ENCODE peak calls at places on chromosomes 16 and 17, in seven cellular contexts. One of them, this sample, is unnamed.
A peak's percentile ranks its signal among the peaks of the same experiment; 100 is the strongest.

GRCh38 chr17:80524150-80524712 is 20.4 kb upstream of the RPTOR start:
- DNase-seq in HFF-Myc: no peak
- DNase-seq in psoas muscle: no peak
- DNase-seq in omental fat pad: no peak
- DNase-seq in chondrocyte: no peak
- DNase-seq in RWPE1: no peak
- DNase-seq in GM10248: no peak
- DNase-seq in this sample: no peak

GRCh38 chr16:74487634-74488495 is 66.6 kb upstream of the CLEC18B start:
- DNase-seq in omental fat pad: no peak
- DNase-seq in RWPE1: no peak
- DNase-seq in HFF-Myc: no peak
- DNase-seq in GM10248: no peak
- DNase-seq in psoas muscle: no peak
- DNase-seq in chondrocyte: no peak
- DNase-seq in this sample: no peak

GRCh38 chr17:61492759-61493526 is 40.7 kb downstream of the TBX4 start:
- DNase-seq in RWPE1: no peak
- DNase-seq in psoas muscle: no peak
- DNase-seq in GM10248: no peak
- DNase-seq in omental fat pad: no peak
- DNase-seq in HFF-Myc: no peak
- DNase-seq in chondrocyte: no peak
- DNase-seq in this sample: peak; percentile 74

GRCh38 chr17:6913608-6914443 is 82.0 kb upstream of the ALOX12 start:
- DNase-seq in HFF-Myc: no peak
- DNase-seq in RWPE1: peak; percentile 70
- DNase-seq in omental fat pad: peak; percentile 77
- DNase-seq in psoas muscle: peak; percentile 83
- DNase-seq in GM10248: peak; percentile 69
- DNase-seq in chondrocyte: no peak
- DNase-seq in this sample: peak; percentile 3

GRCh38 chr16:88650749-88651275 is at the start of gene CYBA:
- DNase-seq in HFF-Myc: no peak
- DNase-seq in GM10248: peak; percentile 97
- DNase-seq in RWPE1: peak; percentile 68
- DNase-seq in psoas muscle: peak; percentile 85
- DNase-seq in chondrocyte: peak; percentile 94
- DNase-seq in omental fat pad: no peak
- DNase-seq in this sample: peak; percentile 48

GRCh38 chr17:38898812-38899348 is 26.5 kb upstream of the LASP1NB start:
- DNase-seq in RWPE1: no peak
- DNase-seq in HFF-Myc: no peak
- DNase-seq in chondrocyte: peak; percentile 75
- DNase-seq in GM10248: peak; percentile 95
- DNase-seq in omental fat pad: no peak
- DNase-seq in psoas muscle: peak; percentile 71
- DNase-seq in this sample: no peak

GRCh38 chr16:81254919-81255526 is 16.5 kb downstream of the BCO1 start:
- DNase-seq in omental fat pad: no peak
- DNase-seq in psoas muscle: no peak
- DNase-seq in RWPE1: no peak
- DNase-seq in HFF-Myc: no peak
- DNase-seq in chondrocyte: no peak
- DNase-seq in GM10248: no peak
- DNase-seq in this sample: no peak

GRCh38 chr16:26665166-26665939 is 401.4 kb upstream of the C16orf82 start:
- DNase-seq in omental fat pad: no peak
- DNase-seq in RWPE1: no peak
- DNase-seq in HFF-Myc: no peak
- DNase-seq in GM10248: no peak
- DNase-seq in psoas muscle: no peak
- DNase-seq in chondrocyte: no peak
- DNase-seq in this sample: no peak

GRCh38 chr17:68812876-68813584 is 142.2 kb downstream of the ABCA8 start:
- DNase-seq in omental fat pad: no peak
- DNase-seq in HFF-Myc: no peak
- DNase-seq in GM10248: no peak
- DNase-seq in RWPE1: no peak
- DNase-seq in chondrocyte: no peak
- DNase-seq in psoas muscle: no peak
- DNase-seq in this sample: no peak

GRCh38 chr16:30934827-30935557 is 11.6 kb downstream of the FBXL19 start:
- DNase-seq in GM10248: peak; percentile 48
- DNase-seq in RWPE1: no peak
- DNase-seq in chondrocyte: no peak
- DNase-seq in psoas muscle: peak; percentile 71
- DNase-seq in HFF-Myc: peak; percentile 37
- DNase-seq in omental fat pad: no peak
- DNase-seq in this sample: peak; percentile 52

GRCh38 chr16:49346459-49346858 is 27.1 kb upstream of the C16orf78 start:
- DNase-seq in psoas muscle: no peak
- DNase-seq in chondrocyte: no peak
- DNase-seq in RWPE1: no peak
- DNase-seq in omental fat pad: no peak
- DNase-seq in GM10248: no peak
- DNase-seq in HFF-Myc: no peak
- DNase-seq in this sample: no peak

GRCh38 chr17:21213491-21214014 is 408 bp downstream of the TMEM11 start:
- DNase-seq in omental fat pad: peak; percentile 25
- DNase-seq in chondrocyte: no peak
- DNase-seq in HFF-Myc: no peak
- DNase-seq in psoas muscle: peak; percentile 73
- DNase-seq in GM10248: no peak
- DNase-seq in RWPE1: no peak
- DNase-seq in this sample: no peak

GRCh38 chr16:87333101-87333500 is 15.9 kb upstream of the C16orf95 start:
- DNase-seq in psoas muscle: peak; percentile 59
- DNase-seq in RWPE1: no peak
- DNase-seq in HFF-Myc: no peak
- DNase-seq in GM10248: no peak
- DNase-seq in chondrocyte: peak; percentile 86
- DNase-seq in omental fat pad: no peak
- DNase-seq in this sample: no peak

GRCh38 chr16:47978491-47979490 is 177.0 kb downstream of the ABCC12 start:
- DNase-seq in chondrocyte: no peak
- DNase-seq in HFF-Myc: no peak
- DNase-seq in RWPE1: no peak
- DNase-seq in GM10248: no peak
- DNase-seq in omental fat pad: no peak
- DNase-seq in psoas muscle: no peak
- DNase-seq in this sample: no peak

GRCh38 chr16:5042574-5043171 is 8.9 kb upstream of the NAGPA start:
- DNase-seq in HFF-Myc: no peak
- DNase-seq in RWPE1: no peak
- DNase-seq in GM10248: no peak
- DNase-seq in omental fat pad: no peak
- DNase-seq in chondrocyte: peak; percentile 35
- DNase-seq in psoas muscle: no peak
- DNase-seq in this sample: peak; percentile 26

GRCh38 chr17:7427549-7427948 is 1.1 kb upstream of the SPEM3 start:
- DNase-seq in RWPE1: no peak
- DNase-seq in GM10248: no peak
- DNase-seq in psoas muscle: no peak
- DNase-seq in HFF-Myc: no peak
- DNase-seq in chondrocyte: no peak
- DNase-seq in omental fat pad: no peak
- DNase-seq in this sample: no peak

GRCh38 chr17:40462343-40463121 is 19.3 kb downstream of the IGFBP4 start:
- DNase-seq in RWPE1: no peak
- DNase-seq in chondrocyte: no peak
- DNase-seq in omental fat pad: no peak
- DNase-seq in GM10248: no peak
- DNase-seq in HFF-Myc: no peak
- DNase-seq in psoas muscle: no peak
- DNase-seq in this sample: no peak

GRCh38 chr17:13647551-13647950 is 45.8 kb upstream of the HS3ST3A1 start:
- DNase-seq in omental fat pad: no peak
- DNase-seq in RWPE1: no peak
- DNase-seq in GM10248: no peak
- DNase-seq in HFF-Myc: no peak
- DNase-seq in psoas muscle: no peak
- DNase-seq in chondrocyte: no peak
- DNase-seq in this sample: peak; percentile 27

GRCh38 chr17:332023-332422 is 20.6 kb downstream of the RPH3AL start:
- DNase-seq in GM10248: no peak
- DNase-seq in HFF-Myc: no peak
- DNase-seq in RWPE1: no peak
- DNase-seq in omental fat pad: no peak
- DNase-seq in psoas muscle: peak; percentile 60
- DNase-seq in chondrocyte: peak; percentile 59
- DNase-seq in this sample: no peak

GRCh38 chr16:67514382-67514828 is 14.2 kb upstream of the RIPOR1 start:
- DNase-seq in psoas muscle: peak; percentile 87
- DNase-seq in omental fat pad: peak; percentile 88
- DNase-seq in HFF-Myc: peak; percentile 72
- DNase-seq in chondrocyte: no peak
- DNase-seq in RWPE1: peak; percentile 59
- DNase-seq in GM10248: peak; percentile 79
- DNase-seq in this sample: peak; percentile 76

GRCh38 chr16:85471469-85472431 is 141.4 kb upstream of the GSE1 start:
- DNase-seq in HFF-Myc: no peak
- DNase-seq in RWPE1: peak; percentile 38
- DNase-seq in psoas muscle: no peak
- DNase-seq in GM10248: no peak
- DNase-seq in chondrocyte: no peak
- DNase-seq in omental fat pad: no peak
- DNase-seq in this sample: no peak

GRCh38 chr17:50931003-50931878 is 65.1 kb upstream of the TOB1 start:
- DNase-seq in RWPE1: no peak
- DNase-seq in chondrocyte: no peak
- DNase-seq in GM10248: peak; percentile 57
- DNase-seq in omental fat pad: no peak
- DNase-seq in HFF-Myc: no peak
- DNase-seq in psoas muscle: peak; percentile 94
- DNase-seq in this sample: peak; percentile 87

GRCh38 chr16:66503030-66503429 is 46.9 kb downstream of the TK2 start:
- DNase-seq in HFF-Myc: no peak
- DNase-seq in psoas muscle: no peak
- DNase-seq in RWPE1: no peak
- DNase-seq in GM10248: no peak
- DNase-seq in chondrocyte: peak; percentile 24
- DNase-seq in omental fat pad: peak; percentile 13
- DNase-seq in this sample: no peak

GRCh38 chr16:10182186-10182683 is at the start of gene GRIN2A:
- DNase-seq in chondrocyte: no peak
- DNase-seq in omental fat pad: no peak
- DNase-seq in RWPE1: no peak
- DNase-seq in psoas muscle: no peak
- DNase-seq in GM10248: peak; percentile 28
- DNase-seq in HFF-Myc: no peak
- DNase-seq in this sample: no peak

GRCh38 chr17:43784628-43785101 is 4.4 kb downstream of the CFAP97D1 start:
- DNase-seq in chondrocyte: no peak
- DNase-seq in psoas muscle: no peak
- DNase-seq in GM10248: no peak
- DNase-seq in HFF-Myc: no peak
- DNase-seq in RWPE1: no peak
- DNase-seq in omental fat pad: no peak
- DNase-seq in this sample: peak; percentile 92

GRCh38 chr16:4748682-4749411 is 14.5 kb downstream of the DNAAF8 start:
- DNase-seq in RWPE1: no peak
- DNase-seq in HFF-Myc: no peak
- DNase-seq in chondrocyte: no peak
- DNase-seq in omental fat pad: no peak
- DNase-seq in psoas muscle: no peak
- DNase-seq in GM10248: no peak
- DNase-seq in this sample: no peak

GRCh38 chr17:72358465-72358864 is 237.6 kb downstream of the SOX9 start:
- DNase-seq in RWPE1: peak; percentile 89
- DNase-seq in omental fat pad: no peak
- DNase-seq in HFF-Myc: no peak
- DNase-seq in chondrocyte: no peak
- DNase-seq in GM10248: no peak
- DNase-seq in psoas muscle: no peak
- DNase-seq in this sample: peak; percentile 54

DNA sequence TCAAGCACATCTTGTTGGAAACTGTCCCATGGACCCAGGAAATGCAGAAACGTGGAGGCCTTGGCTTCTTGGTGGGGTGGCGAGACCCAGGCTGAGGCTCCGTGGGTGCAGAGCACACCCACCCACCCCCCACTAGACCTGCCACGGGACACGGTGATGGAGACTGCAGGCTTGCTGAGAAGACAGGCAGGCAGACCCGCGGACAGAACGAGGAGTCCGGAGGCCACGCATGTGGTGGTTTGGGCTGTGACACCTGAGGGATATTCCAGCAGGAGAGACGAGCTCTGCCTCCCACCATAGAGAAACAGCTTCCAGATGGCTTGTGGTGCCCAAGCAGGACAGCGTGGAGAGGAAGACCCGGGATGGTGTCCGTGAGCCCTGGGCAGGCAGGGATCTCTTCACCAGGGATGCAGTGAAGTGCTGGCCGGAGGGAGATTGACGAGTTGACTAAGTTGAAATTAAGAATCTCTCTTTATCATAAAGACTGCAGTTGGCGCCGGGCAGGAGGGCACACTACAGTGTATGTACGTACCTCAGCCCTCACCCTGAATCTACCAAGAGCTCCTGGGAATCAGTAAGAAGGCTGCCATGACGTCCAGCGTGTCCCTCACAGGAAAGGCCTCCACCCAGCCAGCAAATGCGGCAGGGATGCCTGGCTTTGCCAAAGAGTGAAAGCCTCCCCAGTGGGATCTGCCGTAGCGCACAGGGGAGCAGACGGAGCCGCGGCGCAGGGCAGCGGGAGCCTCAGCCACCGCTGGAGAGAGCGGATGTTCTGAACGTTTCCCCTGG is 8.2 kb downstream of the UBE2I start:
- DNase-seq in HFF-Myc: no peak
- DNase-seq in chondrocyte: no peak
- DNase-seq in RWPE1: no peak
- DNase-seq in psoas muscle: no peak
- DNase-seq in omental fat pad: no peak
- DNase-seq in GM10248: no peak
- DNase-seq in this sample: no peak
- TF ChIP-seq CTCF in HFF-Myc: no peak
- TF ChIP-seq CTCF in chondrocyte: no peak
- TF ChIP-seq CTCF in RWPE1: no peak
- TF ChIP-seq CTCF in psoas muscle: no peak
- TF ChIP-seq CTCF in omental fat pad: no peak
- TF ChIP-seq CTCF in GM10248: no peak
- TF ChIP-seq CTCF in this sample: no peak

GRCh38 chr17:77281024-77281903 is 140.5 kb downstream of the SEC14L1 start:
- DNase-seq in HFF-Myc: no peak
- DNase-seq in omental fat pad: no peak
- DNase-seq in chondrocyte: no peak
- DNase-seq in RWPE1: peak; percentile 89
- DNase-seq in psoas muscle: peak; percentile 72
- DNase-seq in GM10248: peak; percentile 92
- DNase-seq in this sample: no peak
- TF ChIP-seq CTCF in HFF-Myc: no peak
- TF ChIP-seq CTCF in omental fat pad: no peak
- TF ChIP-seq CTCF in chondrocyte: peak; percentile 60
- TF ChIP-seq CTCF in RWPE1: peak; percentile 76
- TF ChIP-seq CTCF in psoas muscle: peak; percentile 41
- TF ChIP-seq CTCF in GM10248: peak; percentile 61
- TF ChIP-seq CTCF in this sample: peak; percentile 30

GRCh38 chr16:68707341-68708152 is 29.5 kb upstream of the CDH1 start:
- DNase-seq in GM10248: no peak
- DNase-seq in chondrocyte: no peak
- DNase-seq in HFF-Myc: no peak
- DNase-seq in omental fat pad: no peak
- DNase-seq in psoas muscle: no peak
- DNase-seq in RWPE1: peak; percentile 97
- DNase-seq in this sample: no peak
- TF ChIP-seq CTCF in GM10248: no peak
- TF ChIP-seq CTCF in chondrocyte: peak; percentile 67
- TF ChIP-seq CTCF in HFF-Myc: no peak
- TF ChIP-seq CTCF in omental fat pad: no peak
- TF ChIP-seq CTCF in psoas muscle: no peak
- TF ChIP-seq CTCF in RWPE1: peak; percentile 36
- TF ChIP-seq CTCF in this sample: no peak

GRCh38 chr16:57409870-57410585 is 5.5 kb downstream of the CCL17 start:
- DNase-seq in RWPE1: no peak
- DNase-seq in omental fat pad: no peak
- DNase-seq in HFF-Myc: no peak
- DNase-seq in GM10248: no peak
- DNase-seq in psoas muscle: no peak
- DNase-seq in chondrocyte: no peak
- DNase-seq in this sample: no peak
- TF ChIP-seq CTCF in RWPE1: no peak
- TF ChIP-seq CTCF in omental fat pad: no peak
- TF ChIP-seq CTCF in HFF-Myc: no peak
- TF ChIP-seq CTCF in GM10248: no peak
- TF ChIP-seq CTCF in psoas muscle: no peak
- TF ChIP-seq CTCF in chondrocyte: no peak
- TF ChIP-seq CTCF in this sample: no peak